ENCODE peak calls at places on chromosomes 4 and X, in nine cellular contexts. One of them, this sample, is unnamed.

GRCh38 chrX:115535421-115535820 is 25.6 kb upstream of the PLS3 start:
- DNase-seq in CD8-positive, alpha-beta memory T cell: no peak
- DNase-seq in endothelial cell of umbilical vein: peak; percentile 35
- DNase-seq in mucosa of descending colon: no peak
- DNase-seq in fibroblast of lung: no peak
- DNase-seq in kidney: no peak
- DNase-seq in adipocyte: no peak
- DNase-seq in psoas muscle: no peak
- DNase-seq in upper lobe of right lung: no peak
- DNase-seq in this sample: no peak

GRCh38 chr4:16472537-16472936 is 246.3 kb upstream of the TAPT1 start:
- DNase-seq in fibroblast of lung: peak; percentile 11
- DNase-seq in CD8-positive, alpha-beta memory T cell: no peak
- DNase-seq in endothelial cell of umbilical vein: no peak
- DNase-seq in upper lobe of right lung: no peak
- DNase-seq in kidney: no peak
- DNase-seq in adipocyte: no peak
- DNase-seq in mucosa of descending colon: no peak
- DNase-seq in psoas muscle: no peak
- DNase-seq in this sample: no peak

GRCh38 chrX:50707376-50707775 is 106.6 kb downstream of the SHROOM4 start:
- DNase-seq in fibroblast of lung: no peak
- DNase-seq in upper lobe of right lung: no peak
- DNase-seq in kidney: no peak
- DNase-seq in adipocyte: no peak
- DNase-seq in CD8-positive, alpha-beta memory T cell: no peak
- DNase-seq in mucosa of descending colon: no peak
- DNase-seq in endothelial cell of umbilical vein: peak; percentile 21
- DNase-seq in psoas muscle: no peak
- DNase-seq in this sample: no peak

GRCh38 chr4:30258949-30259348 is 461.2 kb upstream of the PCDH7 start:
- DNase-seq in endothelial cell of umbilical vein: no peak
- DNase-seq in kidney: no peak
- DNase-seq in fibroblast of lung: peak; percentile 8
- DNase-seq in upper lobe of right lung: no peak
- DNase-seq in mucosa of descending colon: no peak
- DNase-seq in CD8-positive, alpha-beta memory T cell: no peak
- DNase-seq in psoas muscle: no peak
- DNase-seq in adipocyte: no peak
- DNase-seq in this sample: no peak

GRCh38 chr4:59855630-59856352 is 1344.3 kb upstream of the ADGRL3 start:
- DNase-seq in CD8-positive, alpha-beta memory T cell: no peak
- DNase-seq in adipocyte: no peak
- DNase-seq in psoas muscle: no peak
- DNase-seq in endothelial cell of umbilical vein: no peak
- DNase-seq in kidney: peak; percentile 46
- DNase-seq in mucosa of descending colon: peak; percentile 22
- DNase-seq in fibroblast of lung: no peak
- DNase-seq in upper lobe of right lung: peak; percentile 49
- DNase-seq in this sample: no peak

GRCh38 chr4:174521800-174522182 is 497 bp downstream of the HPGD start:
- DNase-seq in psoas muscle: peak; percentile 52
- DNase-seq in CD8-positive, alpha-beta memory T cell: peak; percentile 22
- DNase-seq in upper lobe of right lung: peak; percentile 68
- DNase-seq in kidney: no peak
- DNase-seq in endothelial cell of umbilical vein: no peak
- DNase-seq in fibroblast of lung: no peak
- DNase-seq in adipocyte: no peak
- DNase-seq in mucosa of descending colon: no peak
- DNase-seq in this sample: peak; percentile 47

GRCh38 chr4:13328591-13328990 is 155.5 kb downstream of the RAB28 start:
- DNase-seq in upper lobe of right lung: no peak
- DNase-seq in kidney: no peak
- DNase-seq in fibroblast of lung: no peak
- DNase-seq in mucosa of descending colon: no peak
- DNase-seq in endothelial cell of umbilical vein: no peak
- DNase-seq in adipocyte: no peak
- DNase-seq in CD8-positive, alpha-beta memory T cell: no peak
- DNase-seq in psoas muscle: no peak
- DNase-seq in this sample: no peak

GRCh38 chr4:86357608-86358007 is 2.2 kb downstream of the MAPK10 start:
- DNase-seq in endothelial cell of umbilical vein: no peak
- DNase-seq in mucosa of descending colon: no peak
- DNase-seq in kidney: no peak
- DNase-seq in fibroblast of lung: no peak
- DNase-seq in adipocyte: no peak
- DNase-seq in psoas muscle: no peak
- DNase-seq in upper lobe of right lung: no peak
- DNase-seq in CD8-positive, alpha-beta memory T cell: no peak
- DNase-seq in this sample: no peak

GRCh38 chrX:14903891-14904290 is 30.7 kb downstream of the MOSPD2 start:
- DNase-seq in mucosa of descending colon: no peak
- DNase-seq in upper lobe of right lung: no peak
- DNase-seq in kidney: no peak
- DNase-seq in adipocyte: peak; percentile 59
- DNase-seq in endothelial cell of umbilical vein: no peak
- DNase-seq in psoas muscle: no peak
- DNase-seq in fibroblast of lung: no peak
- DNase-seq in CD8-positive, alpha-beta memory T cell: no peak
- DNase-seq in this sample: no peak

GRCh38 chr4:128600996-128601857 is 208.3 kb upstream of the JADE1 start:
- DNase-seq in mucosa of descending colon: peak; percentile 57
- DNase-seq in upper lobe of right lung: peak; percentile 82
- DNase-seq in endothelial cell of umbilical vein: peak; percentile 97
- DNase-seq in psoas muscle: peak; percentile 63
- DNase-seq in fibroblast of lung: peak; percentile 99
- DNase-seq in adipocyte: peak; percentile 83
- DNase-seq in CD8-positive, alpha-beta memory T cell: no peak
- DNase-seq in kidney: peak; percentile 88
- DNase-seq in this sample: no peak

GRCh38 chr4:81052119-81053068 is 21.9 kb downstream of the BMP3 start:
- DNase-seq in fibroblast of lung: peak; percentile 76
- DNase-seq in kidney: no peak
- DNase-seq in adipocyte: peak; percentile 83
- DNase-seq in endothelial cell of umbilical vein: peak; percentile 52
- DNase-seq in psoas muscle: peak; percentile 49
- DNase-seq in CD8-positive, alpha-beta memory T cell: peak; percentile 47
- DNase-seq in mucosa of descending colon: no peak
- DNase-seq in upper lobe of right lung: peak; percentile 66
- DNase-seq in this sample: peak; percentile 78

GRCh38 chr4:76956961-76957738 is 7.6 kb downstream of the SEPTIN11 start:
- DNase-seq in psoas muscle: no peak
- DNase-seq in kidney: no peak
- DNase-seq in fibroblast of lung: peak; percentile 71
- DNase-seq in mucosa of descending colon: no peak
- DNase-seq in endothelial cell of umbilical vein: no peak
- DNase-seq in adipocyte: no peak
- DNase-seq in upper lobe of right lung: no peak
- DNase-seq in CD8-positive, alpha-beta memory T cell: no peak
- DNase-seq in this sample: no peak

GRCh38 chrX:5233830-5234229 is 994.8 kb downstream of the NLGN4X start:
- DNase-seq in fibroblast of lung: no peak
- DNase-seq in endothelial cell of umbilical vein: no peak
- DNase-seq in upper lobe of right lung: no peak
- DNase-seq in adipocyte: no peak
- DNase-seq in CD8-positive, alpha-beta memory T cell: no peak
- DNase-seq in mucosa of descending colon: no peak
- DNase-seq in kidney: no peak
- DNase-seq in psoas muscle: no peak
- DNase-seq in this sample: no peak

GRCh38 chr4:25938251-25939186 is 24.5 kb downstream of the SMIM20 start:
- DNase-seq in upper lobe of right lung: no peak
- DNase-seq in adipocyte: peak; percentile 33
- DNase-seq in kidney: no peak
- DNase-seq in CD8-positive, alpha-beta memory T cell: no peak
- DNase-seq in psoas muscle: peak; percentile 80
- DNase-seq in endothelial cell of umbilical vein: no peak
- DNase-seq in mucosa of descending colon: no peak
- DNase-seq in fibroblast of lung: peak; percentile 87
- DNase-seq in this sample: no peak

GRCh38 chr4:95929448-95930064 is 89.7 kb downstream of the PDHA2 start:
- DNase-seq in adipocyte: no peak
- DNase-seq in CD8-positive, alpha-beta memory T cell: no peak
- DNase-seq in fibroblast of lung: no peak
- DNase-seq in kidney: no peak
- DNase-seq in psoas muscle: no peak
- DNase-seq in mucosa of descending colon: no peak
- DNase-seq in upper lobe of right lung: no peak
- DNase-seq in endothelial cell of umbilical vein: no peak
- DNase-seq in this sample: no peak
- H3K9me3 ChIP-seq in adipocyte: peaks cover 19% of the 10 kb centered on the region
- H3K9me3 ChIP-seq in CD8-positive, alpha-beta memory T cell: no peaks in the 10 kb centered on the region
- H3K9me3 ChIP-seq in fibroblast of lung: no peaks in the 10 kb centered on the region
- H3K9me3 ChIP-seq in kidney: no peaks in the 10 kb centered on the region
- H3K9me3 ChIP-seq in psoas muscle: no peaks in the 10 kb centered on the region
- H3K9me3 ChIP-seq in mucosa of descending colon: peaks cover 42% of the 10 kb centered on the region
- H3K9me3 ChIP-seq in upper lobe of right lung: peaks cover 8% of the 10 kb centered on the region
- H3K9me3 ChIP-seq in endothelial cell of umbilical vein: no peaks in the 10 kb centered on the region
- H3K9me3 ChIP-seq in this sample: no peaks in the 10 kb centered on the region

GRCh38 chr4:8155660-8156421 is 2.8 kb downstream of the ABLIM2 start:
- DNase-seq in mucosa of descending colon: peak; percentile 24
- DNase-seq in psoas muscle: no peak
- DNase-seq in fibroblast of lung: no peak
- DNase-seq in upper lobe of right lung: no peak
- DNase-seq in endothelial cell of umbilical vein: no peak
- DNase-seq in kidney: peak; percentile 51
- DNase-seq in CD8-positive, alpha-beta memory T cell: no peak
- DNase-seq in adipocyte: no peak
- DNase-seq in this sample: no peak

GRCh38 chr4:8157944-8158709 is 486 bp downstream of the ABLIM2 start:
- DNase-seq in CD8-positive, alpha-beta memory T cell: no peak
- DNase-seq in mucosa of descending colon: peak; percentile 67
- DNase-seq in adipocyte: peak; percentile 23
- DNase-seq in endothelial cell of umbilical vein: no peak
- DNase-seq in fibroblast of lung: no peak
- DNase-seq in kidney: no peak
- DNase-seq in psoas muscle: peak; percentile 64
- DNase-seq in upper lobe of right lung: no peak
- DNase-seq in this sample: no peak

GRCh38 chr4:8155048-8155447 is 3.6 kb downstream of the ABLIM2 start:
- DNase-seq in adipocyte: peak; percentile 35
- DNase-seq in psoas muscle: no peak
- DNase-seq in endothelial cell of umbilical vein: no peak
- DNase-seq in CD8-positive, alpha-beta memory T cell: no peak
- DNase-seq in upper lobe of right lung: no peak
- DNase-seq in mucosa of descending colon: no peak
- DNase-seq in fibroblast of lung: no peak
- DNase-seq in kidney: no peak
- DNase-seq in this sample: no peak

GRCh38 chr4:8157496-8157895 is 1.1 kb downstream of the ABLIM2 start:
- DNase-seq in kidney: peak; percentile 93
- DNase-seq in adipocyte: no peak
- DNase-seq in upper lobe of right lung: no peak
- DNase-seq in psoas muscle: peak; percentile 88
- DNase-seq in endothelial cell of umbilical vein: no peak
- DNase-seq in mucosa of descending colon: peak; percentile 67
- DNase-seq in CD8-positive, alpha-beta memory T cell: no peak
- DNase-seq in fibroblast of lung: no peak
- DNase-seq in this sample: peak; percentile 59

DNA sequence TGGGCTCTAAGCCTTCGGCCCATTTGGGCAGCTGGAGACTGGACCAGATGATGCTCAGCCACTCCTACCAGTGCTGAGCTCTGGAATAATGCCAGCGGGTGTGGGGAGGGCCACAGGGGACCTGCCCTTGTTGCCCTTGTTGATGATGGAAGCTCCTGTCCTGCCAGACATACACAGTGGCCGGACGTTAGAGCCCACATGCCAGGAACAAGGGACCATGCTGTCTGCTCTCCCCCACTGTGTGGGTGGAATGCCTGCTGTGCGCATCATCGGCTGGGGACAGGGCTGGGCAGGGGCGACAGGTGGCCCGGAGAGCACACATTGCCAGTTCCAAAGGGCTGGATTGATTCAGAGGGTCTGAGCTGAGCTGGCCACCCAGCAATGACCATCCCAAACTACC is 2.0 kb downstream of the ABLIM2 start:
- DNase-seq in mucosa of descending colon: peak; percentile 43
- DNase-seq in kidney: peak; percentile 79
- DNase-seq in psoas muscle: peak; percentile 88
- DNase-seq in fibroblast of lung: no peak
- DNase-seq in upper lobe of right lung: no peak
- DNase-seq in endothelial cell of umbilical vein: no peak
- DNase-seq in CD8-positive, alpha-beta memory T cell: no peak
- DNase-seq in adipocyte: no peak
- DNase-seq in this sample: no peak
- H3K4me3 ChIP-seq in mucosa of descending colon: no peak overlapping the region
- H3K4me3 ChIP-seq in kidney: no peak overlapping the region
- H3K4me3 ChIP-seq in psoas muscle: peak overlapping the region; percentile 87
- H3K4me3 ChIP-seq in fibroblast of lung: no peak overlapping the region
- H3K4me3 ChIP-seq in upper lobe of right lung: no peak overlapping the region
- H3K4me3 ChIP-seq in endothelial cell of umbilical vein: no peak overlapping the region
- H3K4me3 ChIP-seq in CD8-positive, alpha-beta memory T cell: no peak overlapping the region
- H3K4me3 ChIP-seq in adipocyte: no peak overlapping the region
- H3K4me3 ChIP-seq in this sample: no peak overlapping the region

GRCh38 chr4:2172161-2172560 is 69.8 kb downstream of the HAUS3 start:
- DNase-seq in fibroblast of lung: no peak
- DNase-seq in adipocyte: no peak
- DNase-seq in upper lobe of right lung: no peak
- DNase-seq in kidney: no peak
- DNase-seq in psoas muscle: no peak
- DNase-seq in mucosa of descending colon: no peak
- DNase-seq in endothelial cell of umbilical vein: no peak
- DNase-seq in CD8-positive, alpha-beta memory T cell: no peak
- DNase-seq in this sample: no peak
- H3K4me1 ChIP-seq in fibroblast of lung: no peaks in the 10 kb centered on the region
- H3K4me1 ChIP-seq in adipocyte: no peaks in the 10 kb centered on the region
- H3K4me1 ChIP-seq in upper lobe of right lung: no peaks in the 10 kb centered on the region
- H3K4me1 ChIP-seq in kidney: no peaks in the 10 kb centered on the region
- H3K4me1 ChIP-seq in psoas muscle: no peaks in the 10 kb centered on the region
- H3K4me1 ChIP-seq in mucosa of descending colon: no peaks in the 10 kb centered on the region
- H3K4me1 ChIP-seq in endothelial cell of umbilical vein: no peaks in the 10 kb centered on the region
- H3K4me1 ChIP-seq in CD8-positive, alpha-beta memory T cell: peaks cover 5% of the 10 kb centered on the region
- H3K4me1 ChIP-seq in this sample: no peaks in the 10 kb centered on the region

GRCh38 chr4:99025506-99025905 is 30.0 kb downstream of the METAP1 start:
- DNase-seq in upper lobe of right lung: no peak
- DNase-seq in adipocyte: no peak
- DNase-seq in psoas muscle: no peak
- DNase-seq in CD8-positive, alpha-beta memory T cell: no peak
- DNase-seq in endothelial cell of umbilical vein: no peak
- DNase-seq in kidney: no peak
- DNase-seq in fibroblast of lung: no peak
- DNase-seq in mucosa of descending colon: no peak
- DNase-seq in this sample: no peak

GRCh38 chr4:99024481-99025275 is 29.2 kb downstream of the METAP1 start:
- DNase-seq in adipocyte: no peak
- DNase-seq in upper lobe of right lung: no peak
- DNase-seq in endothelial cell of umbilical vein: no peak
- DNase-seq in fibroblast of lung: no peak
- DNase-seq in kidney: no peak
- DNase-seq in psoas muscle: no peak
- DNase-seq in mucosa of descending colon: no peak
- DNase-seq in CD8-positive, alpha-beta memory T cell: no peak
- DNase-seq in this sample: no peak

GRCh38 chr4:99027304-99027703 is 31.8 kb downstream of the METAP1 start:
- DNase-seq in CD8-positive, alpha-beta memory T cell: no peak
- DNase-seq in adipocyte: no peak
- DNase-seq in kidney: no peak
- DNase-seq in psoas muscle: no peak
- DNase-seq in upper lobe of right lung: no peak
- DNase-seq in mucosa of descending colon: no peak
- DNase-seq in endothelial cell of umbilical vein: no peak
- DNase-seq in fibroblast of lung: no peak
- DNase-seq in this sample: no peak

GRCh38 chr4:99022566-99022965 is 27.0 kb downstream of the METAP1 start:
- DNase-seq in psoas muscle: no peak
- DNase-seq in CD8-positive, alpha-beta memory T cell: no peak
- DNase-seq in fibroblast of lung: no peak
- DNase-seq in endothelial cell of umbilical vein: peak; percentile 4
- DNase-seq in upper lobe of right lung: no peak
- DNase-seq in adipocyte: no peak
- DNase-seq in kidney: no peak
- DNase-seq in mucosa of descending colon: no peak
- DNase-seq in this sample: no peak

GRCh38 chr4:99021386-99021785 is 25.9 kb downstream of the METAP1 start:
- DNase-seq in endothelial cell of umbilical vein: no peak
- DNase-seq in kidney: no peak
- DNase-seq in psoas muscle: no peak
- DNase-seq in adipocyte: no peak
- DNase-seq in CD8-positive, alpha-beta memory T cell: no peak
- DNase-seq in mucosa of descending colon: no peak
- DNase-seq in upper lobe of right lung: no peak
- DNase-seq in fibroblast of lung: no peak
- DNase-seq in this sample: no peak
- H3K9me3 ChIP-seq in endothelial cell of umbilical vein: no peaks in the 10 kb centered on the region
- H3K9me3 ChIP-seq in kidney: no peaks in the 10 kb centered on the region
- H3K9me3 ChIP-seq in psoas muscle: peaks cover 9% of the 10 kb centered on the region
- H3K9me3 ChIP-seq in adipocyte: peaks cover 7% of the 10 kb centered on the region
- H3K9me3 ChIP-seq in CD8-positive, alpha-beta memory T cell: peaks cover 11% of the 10 kb centered on the region
- H3K9me3 ChIP-seq in mucosa of descending colon: peaks cover 14% of the 10 kb centered on the region
- H3K9me3 ChIP-seq in upper lobe of right lung: no peaks in the 10 kb centered on the region
- H3K9me3 ChIP-seq in fibroblast of lung: no peaks in the 10 kb centered on the region
- H3K9me3 ChIP-seq in this sample: no peaks in the 10 kb centered on the region

This sample was measured in right lobe of liver.